ENCODE peak calls at places on chromosomes 12 and 14, in five cellular contexts. I, C, V, L and X are unnamed samples.

GRCh38 chr12:12350868-12351463 is 924 bp upstream of the MANSC1 start:
- DNase-seq in L (peak; percentile 14), I (no peak), V (no peak), C (no peak), X (no peak)

GRCh38 chr14:51539571-51540037 is 112.1 kb upstream of the FRMD6 start:
- DNase-seq in I (no peak), V (no peak), L (no peak), C (no peak), X (no peak)

GRCh38 chr14:71658261-71658860 is 273.9 kb upstream of the RGS6 start:
- DNase-seq in V (no peak), L (no peak), I (no peak), C (no peak), X (no peak)

GRCh38 chr12:126033746-126034145 is 968.5 kb downstream of the AACS start:
- DNase-seq in I (no peak), V (no peak), C (no peak), L (no peak), X (no peak)

GRCh38 chr14:64549805-64550538 is at the start of gene PPP1R36:
- DNase-seq in I (peak; percentile 69), L (peak; percentile 5), V (peak; percentile 82), C (peak; percentile 70), X (peak; percentile 82)

GRCh38 chr14:77582511-77582910 is 33.9 kb downstream of the SPTLC2 start:
- DNase-seq in I (no peak), V (no peak), L (no peak), C (no peak), X (no peak)

GRCh38 chr12:94841904-94842610 is 161.4 kb downstream of the NDUFA12 start:
- DNase-seq in L (no peak), I (no peak), V (no peak), C (no peak), X (no peak)

GRCh38 chr12:26746315-26746714 is 86.7 kb downstream of the ITPR2 start:
- DNase-seq in V (no peak), C (no peak), L (no peak), I (no peak), X (no peak)

GRCh38 chr14:92309968-92310367 is 13.0 kb upstream of the SLC24A4 start:
- DNase-seq in C (no peak), L (no peak), I (no peak), V (no peak), X (no peak)

GRCh38 chr14:54564071-54564798 is 2.7 kb upstream of the SAMD4A start:
- DNase-seq in C (no peak), V (no peak), L (peak; percentile 38), I (no peak), X (no peak)

GRCh38 chr14:93765970-93766369 is 22.3 kb downstream of the PRIMA1 start:
- DNase-seq in C (no peak), L (no peak), V (no peak), I (no peak), X (no peak)

GRCh38 chr14:93765032-93765626 is 23.2 kb downstream of the PRIMA1 start:
- DNase-seq in V (no peak), I (no peak), C (no peak), L (no peak), X (no peak)

GRCh38 chr14:93759781-93760307 is 28.4 kb downstream of the PRIMA1 start:
- DNase-seq in V (no peak), L (no peak), I (no peak), C (peak; percentile 94), X (no peak)

GRCh38 chr14:93764211-93764659 is 24.1 kb downstream of the PRIMA1 start:
- DNase-seq in C (peak; percentile 92), I (no peak), L (no peak), V (no peak), X (no peak)
- H3K4me1 ChIP-seq in C (peaks cover 66% of the 10 kb centered on the region), I (peaks cover 4% of the 10 kb centered on the region), L (no peaks in the 10 kb centered on the region), V (no peaks in the 10 kb centered on the region), X (no peaks in the 10 kb centered on the region)

DNA sequence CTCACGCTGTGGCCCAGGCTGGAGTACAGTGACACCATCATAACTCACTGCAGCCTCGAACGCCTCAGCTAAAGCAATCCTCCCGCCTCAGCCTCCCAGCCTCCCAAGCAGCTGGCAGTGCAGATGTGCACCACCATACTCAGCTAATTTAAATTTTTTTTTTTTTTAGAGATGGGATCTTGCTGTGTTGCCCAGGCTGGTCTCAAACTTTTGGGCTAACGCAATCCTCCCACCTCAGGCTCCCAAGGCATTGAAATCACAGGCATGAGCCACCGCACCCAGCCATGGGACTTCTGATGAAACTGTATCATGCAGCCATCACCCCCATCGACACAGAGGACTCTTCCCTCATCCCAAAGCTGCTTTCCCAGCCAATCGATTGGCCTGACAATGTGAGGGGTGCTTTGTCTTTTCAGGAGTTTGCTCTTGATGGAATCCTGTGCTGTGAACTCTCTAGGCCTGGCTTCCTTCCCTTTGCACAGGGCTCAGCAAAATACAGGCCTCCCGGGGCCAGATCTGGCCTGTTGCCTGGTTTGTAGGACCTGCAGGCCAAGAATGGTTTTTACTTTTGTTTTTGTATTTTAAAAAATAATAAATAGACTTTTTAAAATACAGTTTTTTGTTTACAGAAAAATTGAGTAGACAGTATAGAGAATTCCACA is 59.6 kb upstream of the NCOR2 start:
- DNase-seq in C (peak; percentile 87), L (no peak), V (peak; percentile 87), I (peak; percentile 55), X (peak; percentile 33)
- H3K27ac ChIP-seq in C (peak overlapping the region; percentile 72), L (no peak overlapping the region), V (no peak overlapping the region), I (peak overlapping the region; percentile 73), X (peak overlapping the region; percentile 44)

GRCh38 chr14:75513911-75514672 is 8.2 kb upstream of the BATF start:
- DNase-seq in I (no peak), V (no peak), C (no peak), L (no peak), X (no peak)

GRCh38 chr14:75518625-75519024 is 3.6 kb upstream of the BATF start:
- DNase-seq in I (no peak), L (peak; percentile 53), V (no peak), C (no peak), X (no peak)

GRCh38 chr14:75511201-75511600 is 11.1 kb upstream of the BATF start:
- DNase-seq in I (no peak), L (no peak), C (no peak), V (no peak), X (no peak)

GRCh38 chr14:75515631-75515999 is 6.7 kb upstream of the BATF start:
- DNase-seq in I (no peak), C (no peak), V (no peak), L (no peak), X (no peak)

DNA sequence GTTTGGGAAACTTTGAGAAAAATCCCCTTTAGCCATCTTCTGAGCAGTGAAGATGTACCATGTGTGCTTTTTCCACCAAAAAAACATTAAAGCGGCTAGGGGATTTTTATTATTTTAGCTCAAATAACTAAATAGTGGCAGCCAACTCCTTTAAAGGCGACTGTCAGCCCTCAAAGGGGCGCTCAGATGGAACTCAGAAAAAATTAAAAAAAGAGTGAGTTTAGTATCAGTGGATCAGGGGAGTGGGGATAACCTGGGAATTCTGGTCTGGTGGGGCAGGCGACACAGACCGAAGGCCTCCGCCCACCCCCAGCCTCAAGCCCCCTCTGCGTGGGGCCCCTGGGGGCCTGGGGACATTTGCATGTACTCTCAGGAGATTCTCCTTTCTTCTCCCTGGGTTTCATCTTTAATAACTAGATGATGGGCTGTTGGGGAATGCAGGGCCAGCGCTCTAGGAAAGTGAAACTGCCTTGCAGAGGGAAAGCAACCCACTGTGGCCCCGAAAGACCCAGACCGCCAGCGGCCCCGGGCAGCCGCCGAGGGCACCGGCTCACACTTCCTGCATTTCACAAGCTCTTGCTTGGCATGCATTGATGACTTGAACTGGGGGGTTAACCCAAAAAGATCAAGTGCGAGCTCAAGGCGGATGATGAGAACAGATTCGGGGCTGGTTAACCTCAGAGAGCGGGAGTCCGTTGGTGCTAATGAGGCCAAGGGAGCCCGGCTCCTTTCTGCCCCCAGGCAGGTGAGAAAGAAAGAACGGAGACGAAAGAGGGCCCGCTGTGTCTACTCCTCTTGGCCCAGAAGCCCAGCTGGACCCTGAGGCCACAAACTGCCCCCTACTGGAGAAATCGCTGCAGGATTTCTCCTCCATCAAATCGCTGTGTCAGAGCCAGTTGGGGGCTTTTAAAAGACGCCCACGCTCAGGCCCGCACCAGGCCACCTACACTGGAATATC is 7.3 kb upstream of the BATF start:
- DNase-seq in C (no peak), L (peak; percentile 39), I (no peak), V (no peak), X (no peak)
- TF ChIP-seq CTCF in C (no peak), L (peak; percentile 55), I (no peak), V (no peak), X (no peak)

DNA sequence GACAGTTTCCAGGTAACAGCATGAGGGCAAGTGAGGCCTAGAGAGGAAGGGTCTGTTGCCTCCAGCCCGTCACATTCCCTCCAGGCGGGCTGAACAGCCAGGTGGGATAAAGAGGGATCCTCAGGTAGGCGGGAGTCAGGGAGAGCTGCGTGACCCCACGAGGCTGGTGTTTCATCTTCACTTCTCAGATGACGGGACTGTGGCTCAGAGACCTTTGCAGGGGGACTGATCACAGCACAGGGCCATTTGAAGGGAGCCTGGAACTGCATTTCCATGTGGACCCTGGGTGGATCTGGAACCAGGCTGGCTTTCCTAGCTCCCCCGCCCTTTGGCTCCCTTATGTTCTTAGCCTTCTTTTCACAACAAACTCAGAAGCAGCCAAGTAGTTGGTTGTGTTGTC is 37.4 kb downstream of the SH2B3 start:
- DNase-seq in L (no peak), I (no peak), C (peak; percentile 48), V (peak; percentile 59), X (no peak)
- H3K4me1 ChIP-seq in L (peaks cover 19% of the 10 kb centered on the region), I (peaks cover 79% of the 10 kb centered on the region), C (peaks cover 48% of the 10 kb centered on the region), V (peaks cover 30% of the 10 kb centered on the region), X (peaks cover 46% of the 10 kb centered on the region)

GRCh38 chr12:93174048-93174447 is 203.7 kb upstream of the NUDT4 start:
- DNase-seq in L (no peak), C (no peak), V (no peak), I (no peak), X (no peak)
- H3K27ac ChIP-seq in L (no peak overlapping the region), C (peak overlapping the region; percentile 66), V (no peak overlapping the region), I (peak overlapping the region; percentile 42), X (no peak overlapping the region)

GRCh38 chr14:99688629-99689028 is 4.5 kb downstream of the CYP46A1 start:
- DNase-seq in I (no peak), L (no peak), C (peak; percentile 52), V (peak; percentile 68), X (no peak)

GRCh38 chr14:99686557-99687283 is 2.6 kb downstream of the CYP46A1 start:
- DNase-seq in I (no peak), C (peak; percentile 56), L (no peak), V (no peak), X (no peak)

GRCh38 chr14:99689266-99690236 is 5.5 kb downstream of the CYP46A1 start:
- DNase-seq in L (no peak), C (peak; percentile 45), V (no peak), I (no peak), X (no peak)

GRCh38 chr14:99688210-99688581 is 4.1 kb downstream of the CYP46A1 start:
- DNase-seq in L (no peak), V (no peak), I (no peak), C (peak; percentile 47), X (no peak)

GRCh38 chr14:99687284-99688209 is 3.4 kb downstream of the CYP46A1 start:
- DNase-seq in L (peak; percentile 18), V (no peak), I (no peak), C (peak; percentile 57), X (no peak)
- TF ChIP-seq CTCF in L (peak; percentile 42), V (peak; percentile 45), I (peak; percentile 29), C (no peak), X (peak; percentile 56)